ENCODE peak calls at places on chromosomes 5 and 9, in five cellular contexts. R is cardiac fibroblast, Y is BE2C, Z is globus pallidus, O is kidney glomerular epithelial cell. N is an unnamed sample.

GRCh38 chr5:126681970-126682369 is 81.2 kb downstream of the PHAX start:
- DNase-seq in O (no peak), Y (peak), Z (no peak), R (no peak), N (no peak)

GRCh38 chr9:133397370-133397769 is 20.4 kb downstream of the REXO4 start:
- DNase-seq in Z (no peak), O (no peak), Y (no peak), R (no peak), N (no peak)

GRCh38 chr9:24931894-24932293 is 386.2 kb upstream of the IZUMO3 start:
- DNase-seq in Z (no peak), O (no peak), R (no peak), Y (no peak), N (no peak)

GRCh38 chr9:87498816-87499454 is 1.3 kb downstream of the DAPK1 start:
- DNase-seq in Y (peak), Z (no peak), O (peak), R (no peak), N (no peak)

GRCh38 chr9:85289142-85289541 is 452.6 kb downstream of the AGTPBP1 start:
- DNase-seq in Z (no peak), O (no peak), R (no peak), Y (no peak), N (no peak)

GRCh38 chr5:127723571-127723970 is 20.4 kb downstream of the CCDC192 start:
- DNase-seq in O (no peak), R (peak), Y (no peak), Z (no peak), N (no peak)

GRCh38 chr5:65803699-65804426 is 81.9 kb downstream of the NLN start:
- DNase-seq in Y (no peak), O (no peak), Z (no peak), R (no peak), N (no peak)

GRCh38 chr9:15999422-16000339 is 446.8 kb downstream of the CCDC171 start:
- DNase-seq in Y (no peak), R (peak), Z (no peak), O (peak), N (no peak)

GRCh38 chr5:59222687-59223511 is 640.0 kb downstream of the RAB3C start:
- DNase-seq in Y (no peak), R (peak), Z (no peak), O (no peak), N (no peak)

GRCh38 chr9:81772144-81772543 is 82.8 kb upstream of the TLE1 start:
- DNase-seq in Y (no peak), O (peak), R (peak), Z (no peak), N (no peak)

GRCh38 chr9:125679597-125680189 is 27.3 kb downstream of the MAPKAP1 start:
- DNase-seq in Z (no peak), Y (no peak), O (no peak), R (no peak), N (no peak)

GRCh38 chr9:137108608-137109249 is 5.8 kb downstream of the DPP7 start:
- DNase-seq in Z (no peak), O (no peak), Y (no peak), R (no peak), N (no peak)

GRCh38 chr5:34854459-34855174 is 15.7 kb downstream of the TTC23L start:
- DNase-seq in Z (no peak), R (no peak), O (peak), Y (no peak), N (no peak)

N was measured in coronary artery.